ENCODE peak calls at places on chromosome 11, in seven cellular contexts. Z is HCT116, V is right atrium auricular region, N is brain microvascular endothelial cell, D is Peyer's patch, B is endodermal cell, T is MM.1S. C is an unnamed sample.

GRCh38 chr11:107590460-107591097 is 368 bp upstream of the ELMOD1 start:
- DNase-seq in Z (no peak), V (no peak), N (no peak), D (no peak), B (peak; percentile 67), T (no peak), C (no peak)

GRCh38 chr11:61509058-61510029 is 795 bp downstream of the LRRC10B start:
- DNase-seq in Z (peak; percentile 37), V (no peak), N (peak; percentile 18), D (peak; percentile 82), B (peak; percentile 92), T (peak; percentile 12), C (no peak)

GRCh38 chr11:13384837-13385417 is 78.1 kb downstream of the BTBD10 start:
- DNase-seq in Z (peak; percentile 23), V (no peak), N (peak; percentile 60), D (no peak), B (peak; percentile 79), T (peak; percentile 25), C (peak; percentile 44)

GRCh38 chr11:204587-205109 is 2.6 kb downstream of the BET1L start:
- DNase-seq in Z (no peak), V (peak; percentile 55), N (no peak), D (peak; percentile 40), B (peak; percentile 21), T (no peak), C (no peak)

GRCh38 chr11:107696140-107696539 is 15.7 kb downstream of the SLN start:
- DNase-seq in Z (peak; percentile 77), V (no peak), N (peak; percentile 84), D (no peak), B (no peak), T (no peak), C (peak; percentile 78)

GRCh38 chr11:31809857-31810778 is 1.0 kb downstream of the PAX6 start:
- DNase-seq in Z (no peak), V (peak; percentile 36), N (no peak), D (peak; percentile 54), B (peak; percentile 85), T (peak; percentile 6), C (no peak)

GRCh38 chr11:72856551-72857342 is 42.5 kb downstream of the ATG16L2 start:
- DNase-seq in Z (no peak), V (no peak), N (no peak), D (no peak), B (no peak), T (no peak), C (no peak)

GRCh38 chr11:113722221-113722620 is 16.1 kb upstream of the TMPRSS5 start:
- DNase-seq in Z (no peak), V (no peak), N (no peak), D (no peak), B (no peak), T (no peak), C (no peak)

GRCh38 chr11:1751999-1752906 is 1.9 kb upstream of the IFITM10 start:
- DNase-seq in Z (no peak), V (no peak), N (no peak), D (no peak), B (no peak), T (no peak), C (no peak)

GRCh38 chr11:1752907-1753425 is 2.6 kb upstream of the IFITM10 start:
- DNase-seq in Z (no peak), V (no peak), N (no peak), D (no peak), B (no peak), T (no peak), C (no peak)

GRCh38 chr11:1754376-1755150 is 4.2 kb upstream of the IFITM10 start:
- DNase-seq in Z (no peak), V (no peak), N (no peak), D (no peak), B (no peak), T (no peak), C (no peak)

GRCh38 chr11:1755344-1756023 is 5.1 kb upstream of the IFITM10 start:
- DNase-seq in Z (no peak), V (no peak), N (no peak), D (no peak), B (no peak), T (no peak), C (no peak)

DNA sequence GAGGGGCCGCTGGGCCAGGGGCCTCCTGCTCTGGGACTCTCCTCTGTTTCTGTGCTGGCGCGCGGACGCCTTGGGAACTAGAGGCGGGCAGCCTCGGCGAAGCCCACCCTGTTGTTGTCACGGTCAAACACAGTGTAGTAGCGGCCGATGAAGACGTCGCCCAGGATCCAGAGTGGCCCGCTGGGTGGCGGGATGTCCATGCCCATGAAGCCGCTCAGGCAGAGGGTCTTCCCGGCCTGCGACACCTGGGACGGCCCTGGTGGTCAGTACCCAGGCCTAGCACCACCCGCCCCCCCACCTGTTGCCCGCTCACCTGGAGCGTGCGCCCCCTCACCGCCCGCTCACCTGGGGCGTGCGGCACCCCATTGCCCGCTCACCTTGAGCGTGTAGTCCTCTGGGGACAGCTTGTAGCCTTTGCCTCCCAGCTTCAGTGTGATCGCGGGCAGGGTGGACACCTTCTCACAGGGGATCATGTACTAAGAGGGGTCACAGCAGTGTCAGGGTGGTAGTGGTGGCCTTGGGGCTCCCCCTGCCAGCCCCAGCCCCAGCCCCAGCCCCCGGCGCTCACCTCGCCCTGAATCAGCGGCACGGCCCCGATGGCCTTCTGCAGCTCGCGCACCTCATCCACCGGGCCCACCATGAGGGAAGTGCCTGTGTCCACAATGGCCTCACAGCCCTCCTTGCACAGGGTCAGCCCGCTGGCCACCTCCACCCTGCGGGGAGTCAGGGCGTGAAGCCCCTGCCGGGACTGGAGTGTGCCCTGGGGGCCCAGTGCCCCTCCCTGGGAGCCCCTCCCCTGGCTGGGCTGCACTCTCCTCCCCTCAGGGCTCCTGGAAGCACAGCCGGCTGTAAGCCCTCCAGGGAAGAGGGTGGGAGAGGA is 3.3 kb upstream of the IFITM10 start:
- DNase-seq in Z (no peak), V (no peak), N (no peak), D (no peak), B (no peak), T (no peak), C (no peak)
- H3K4me3 ChIP-seq in Z (no peak overlapping the region), V (no peak overlapping the region), N (no peak overlapping the region), D (no peak overlapping the region), B (no peak overlapping the region), T (no peak overlapping the region), C (no peak overlapping the region)

GRCh38 chr11:118222437-118222836 is 2.4 kb downstream of the JAML start:
- DNase-seq in Z (no peak), V (no peak), N (no peak), D (no peak), B (no peak), T (no peak), C (no peak)

GRCh38 chr11:118219244-118219643 is 5.6 kb downstream of the JAML start:
- DNase-seq in Z (no peak), V (no peak), N (no peak), D (no peak), B (no peak), T (no peak), C (no peak)

GRCh38 chr11:118217575-118217974 is 7.2 kb downstream of the JAML start:
- DNase-seq in Z (no peak), V (no peak), N (no peak), D (no peak), B (no peak), T (no peak), C (no peak)

GRCh38 chr11:118221419-118221818 is 3.4 kb downstream of the JAML start:
- DNase-seq in Z (no peak), V (no peak), N (no peak), D (no peak), B (no peak), T (no peak), C (no peak)

DNA sequence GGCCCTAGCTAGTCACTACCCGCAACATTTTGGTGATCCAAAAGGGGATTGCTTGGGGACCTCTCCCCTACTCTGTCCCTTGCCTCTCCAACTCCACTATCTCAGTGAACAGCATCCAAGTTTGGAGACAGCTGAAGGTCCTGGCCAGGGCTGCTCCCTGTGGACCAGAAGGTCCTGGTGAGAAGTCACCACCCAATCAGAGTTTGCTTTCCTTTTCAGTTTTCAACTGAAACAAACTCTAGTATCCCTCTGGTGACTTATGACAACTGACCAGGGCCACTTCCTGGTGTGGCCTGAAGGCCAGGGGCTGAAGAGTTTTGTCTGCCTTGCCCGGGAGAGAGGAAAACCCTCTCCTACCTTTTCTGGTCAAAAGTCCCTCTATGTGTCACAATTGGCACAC is 5.1 kb downstream of the JAML start:
- DNase-seq in Z (no peak), V (no peak), N (no peak), D (no peak), B (no peak), T (no peak), C (no peak)
- H3K4me3 ChIP-seq in Z (no peak overlapping the region), V (no peak overlapping the region), N (no peak overlapping the region), D (no peak overlapping the region), B (no peak overlapping the region), T (no peak overlapping the region), C (no peak overlapping the region)

DNA sequence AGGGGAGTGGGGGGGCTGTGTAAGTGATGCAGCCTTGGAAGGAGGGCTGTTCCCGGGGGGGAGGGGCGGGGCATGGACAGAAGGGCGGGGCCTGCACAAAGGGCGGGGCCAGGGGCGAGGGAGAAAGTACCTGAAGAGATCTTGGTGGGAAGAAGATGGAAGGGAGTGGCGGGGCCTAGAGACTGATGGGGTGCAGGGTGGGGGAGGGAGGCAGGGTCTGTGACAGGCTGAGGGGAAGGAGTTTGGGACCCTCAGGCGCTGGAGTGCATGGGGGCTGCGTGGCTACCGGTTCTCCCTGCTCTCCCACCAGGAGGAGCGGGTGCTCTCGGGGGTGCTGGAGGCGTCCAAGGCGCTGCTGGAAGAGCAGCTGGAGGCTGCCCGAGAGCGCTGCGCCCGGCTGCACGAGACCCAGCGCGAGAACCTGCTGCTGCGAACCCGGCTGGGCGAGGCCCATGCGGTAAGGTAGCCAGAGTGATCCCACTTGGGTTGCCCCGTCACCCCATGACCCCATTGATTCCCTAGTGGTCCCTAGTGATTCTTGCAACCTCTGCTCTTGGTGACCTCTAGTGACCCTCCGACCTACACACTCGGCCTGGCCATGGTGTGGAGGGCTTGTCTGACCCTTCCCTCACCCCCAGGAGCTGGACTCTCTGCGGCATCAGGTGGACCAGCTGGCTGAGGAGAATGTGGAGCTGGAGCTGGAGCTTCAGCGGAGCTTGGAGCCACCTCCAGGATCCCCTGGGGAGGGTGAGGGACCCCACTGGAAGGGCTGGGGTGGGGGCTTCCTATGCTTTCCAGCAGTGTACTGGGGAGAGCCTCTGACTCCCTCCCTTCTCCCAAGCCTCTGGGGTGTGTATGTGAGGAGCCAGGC is 3.1 kb downstream of the CCDC88B start:
- DNase-seq in Z (no peak), V (no peak), N (peak; percentile 7), D (peak; percentile 44), B (no peak), T (no peak), C (no peak)
- H3K4me3 ChIP-seq in Z (peak overlapping the region; percentile 16), V (peak overlapping the region; percentile 6), N (no peak overlapping the region), D (peak overlapping the region; percentile 34), B (no peak overlapping the region), T (no peak overlapping the region), C (no peak overlapping the region)

DNA sequence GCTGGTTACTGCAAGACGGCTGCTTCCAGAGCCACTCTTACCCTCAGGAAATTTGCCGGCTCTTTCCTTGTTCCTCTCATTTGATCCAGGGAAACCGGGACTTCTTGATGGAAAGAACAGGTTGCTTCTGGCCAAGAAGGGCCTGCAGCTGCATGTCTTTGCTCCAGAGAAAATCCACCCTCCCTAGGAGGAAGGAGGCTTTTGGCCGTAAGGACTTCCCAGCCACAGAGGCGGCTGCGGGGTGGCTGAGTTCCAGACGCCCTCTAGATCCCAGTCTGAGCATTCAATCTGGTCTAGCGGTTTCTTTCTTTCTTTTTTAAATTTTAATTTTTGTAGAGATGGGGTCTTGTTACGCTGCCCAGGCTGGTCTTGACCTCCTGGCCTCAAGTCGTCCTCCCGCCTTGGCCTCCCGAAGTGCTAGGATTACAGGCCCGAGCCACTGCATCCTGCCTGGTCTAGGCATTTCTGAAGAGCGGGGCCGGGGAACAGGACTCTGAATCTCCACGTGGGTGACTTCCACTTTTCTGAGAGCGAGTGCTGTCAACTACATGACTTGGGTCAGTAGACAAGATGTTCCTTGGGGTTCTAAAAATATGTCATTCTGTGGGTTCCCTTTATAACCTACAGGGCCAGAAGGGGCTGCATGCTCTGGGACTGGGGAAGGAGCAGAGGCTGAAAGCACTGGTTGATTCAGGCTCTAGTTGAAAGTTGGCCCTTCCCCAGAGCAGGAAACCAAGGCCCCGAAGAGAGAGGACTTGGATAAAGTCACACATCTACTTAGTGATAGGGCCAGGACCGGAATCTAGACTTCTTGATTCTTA is 9.7 kb downstream of the ADAMTS15 start:
- DNase-seq in Z (no peak), V (no peak), N (no peak), D (no peak), B (no peak), T (no peak), C (no peak)
- H3K4me3 ChIP-seq in Z (no peak overlapping the region), V (no peak overlapping the region), N (no peak overlapping the region), D (no peak overlapping the region), B (no peak overlapping the region), T (no peak overlapping the region), C (no peak overlapping the region)